ENCODE peak calls at places on chromosomes 4 and X, in four cellular contexts. One of them, this sample, is unnamed.

GRCh38 chr4:85961887-85962286 is 398.0 kb downstream of the MAPK10 start:
- DNase-seq in fibroblast of the conjunctiva: no peak
- DNase-seq in Peyer's patch: no peak
- DNase-seq in stimulated activated CD8-positive, alpha-beta memory T cell treated with anti-CD3 and anti-CD28 coated beads, Interleukin-7, amount 100 ng/mL, for 1 hour: no peak
- DNase-seq in this sample: no peak

GRCh38 chrX:81120936-81121351 is 80.8 kb downstream of the HMGN5 start:
- DNase-seq in stimulated activated CD8-positive, alpha-beta memory T cell treated with anti-CD3 and anti-CD28 coated beads, Interleukin-7, amount 100 ng/mL, for 1 hour: no peak
- DNase-seq in fibroblast of the conjunctiva: peak
- DNase-seq in Peyer's patch: peak
- DNase-seq in this sample: peak

GRCh38 chr4:8515316-8516060 is 64.7 kb upstream of the GPR78 start:
- DNase-seq in Peyer's patch: no peak
- DNase-seq in fibroblast of the conjunctiva: no peak
- DNase-seq in stimulated activated CD8-positive, alpha-beta memory T cell treated with anti-CD3 and anti-CD28 coated beads, Interleukin-7, amount 100 ng/mL, for 1 hour: no peak
- DNase-seq in this sample: no peak

GRCh38 chr4:1470816-1471442 is 64.7 kb upstream of the NKX1-1 start:
- DNase-seq in stimulated activated CD8-positive, alpha-beta memory T cell treated with anti-CD3 and anti-CD28 coated beads, Interleukin-7, amount 100 ng/mL, for 1 hour: no peak
- DNase-seq in fibroblast of the conjunctiva: no peak
- DNase-seq in Peyer's patch: no peak
- DNase-seq in this sample: no peak

GRCh38 chr4:16032382-16032743 is 51.5 kb downstream of the PROM1 start:
- DNase-seq in fibroblast of the conjunctiva: no peak
- DNase-seq in Peyer's patch: no peak
- DNase-seq in stimulated activated CD8-positive, alpha-beta memory T cell treated with anti-CD3 and anti-CD28 coated beads, Interleukin-7, amount 100 ng/mL, for 1 hour: no peak
- DNase-seq in this sample: no peak

GRCh38 chrX:1407035-1407434 is 15.1 kb upstream of the SLC25A6 start:
- DNase-seq in Peyer's patch: no peak
- DNase-seq in fibroblast of the conjunctiva: no peak
- DNase-seq in stimulated activated CD8-positive, alpha-beta memory T cell treated with anti-CD3 and anti-CD28 coated beads, Interleukin-7, amount 100 ng/mL, for 1 hour: no peak
- DNase-seq in this sample: no peak

GRCh38 chr4:71141125-71141524 is 147.7 kb downstream of the DCK start:
- DNase-seq in stimulated activated CD8-positive, alpha-beta memory T cell treated with anti-CD3 and anti-CD28 coated beads, Interleukin-7, amount 100 ng/mL, for 1 hour: no peak
- DNase-seq in Peyer's patch: no peak
- DNase-seq in fibroblast of the conjunctiva: no peak
- DNase-seq in this sample: no peak

GRCh38 chr4:80268081-80268823 is 1.8 kb downstream of the FGF5 start:
- DNase-seq in Peyer's patch: no peak
- DNase-seq in stimulated activated CD8-positive, alpha-beta memory T cell treated with anti-CD3 and anti-CD28 coated beads, Interleukin-7, amount 100 ng/mL, for 1 hour: no peak
- DNase-seq in fibroblast of the conjunctiva: no peak
- DNase-seq in this sample: peak

GRCh38 chr4:40514409-40515025 is 115.1 kb downstream of the RBM47 start:
- DNase-seq in Peyer's patch: peak
- DNase-seq in fibroblast of the conjunctiva: no peak
- DNase-seq in stimulated activated CD8-positive, alpha-beta memory T cell treated with anti-CD3 and anti-CD28 coated beads, Interleukin-7, amount 100 ng/mL, for 1 hour: no peak
- DNase-seq in this sample: no peak

GRCh38 chrX:18309401-18309800 is 45.1 kb downstream of the SCML2 start:
- DNase-seq in fibroblast of the conjunctiva: no peak
- DNase-seq in stimulated activated CD8-positive, alpha-beta memory T cell treated with anti-CD3 and anti-CD28 coated beads, Interleukin-7, amount 100 ng/mL, for 1 hour: no peak
- DNase-seq in Peyer's patch: no peak
- DNase-seq in this sample: no peak

GRCh38 chr4:173504181-173504503 is 25.9 kb downstream of the HAND2 start:
- DNase-seq in stimulated activated CD8-positive, alpha-beta memory T cell treated with anti-CD3 and anti-CD28 coated beads, Interleukin-7, amount 100 ng/mL, for 1 hour: no peak
- DNase-seq in fibroblast of the conjunctiva: no peak
- DNase-seq in Peyer's patch: no peak
- DNase-seq in this sample: no peak

GRCh38 chr4:114811564-114812360 is 213.2 kb downstream of the UGT8 start:
- DNase-seq in Peyer's patch: no peak
- DNase-seq in fibroblast of the conjunctiva: no peak
- DNase-seq in stimulated activated CD8-positive, alpha-beta memory T cell treated with anti-CD3 and anti-CD28 coated beads, Interleukin-7, amount 100 ng/mL, for 1 hour: no peak
- DNase-seq in this sample: no peak

GRCh38 chr4:182862166-182862875 is 54.9 kb downstream of the DCTD start:
- DNase-seq in Peyer's patch: no peak
- DNase-seq in stimulated activated CD8-positive, alpha-beta memory T cell treated with anti-CD3 and anti-CD28 coated beads, Interleukin-7, amount 100 ng/mL, for 1 hour: no peak
- DNase-seq in fibroblast of the conjunctiva: no peak
- DNase-seq in this sample: no peak

GRCh38 chr4:40305329-40306193 is 29.6 kb upstream of the CHRNA9 start:
- DNase-seq in stimulated activated CD8-positive, alpha-beta memory T cell treated with anti-CD3 and anti-CD28 coated beads, Interleukin-7, amount 100 ng/mL, for 1 hour: no peak
- DNase-seq in fibroblast of the conjunctiva: no peak
- DNase-seq in Peyer's patch: peak
- DNase-seq in this sample: no peak

GRCh38 chr4:73615613-73616012 is 4.6 kb downstream of the RASSF6 start:
- DNase-seq in fibroblast of the conjunctiva: no peak
- DNase-seq in Peyer's patch: no peak
- DNase-seq in stimulated activated CD8-positive, alpha-beta memory T cell treated with anti-CD3 and anti-CD28 coated beads, Interleukin-7, amount 100 ng/mL, for 1 hour: no peak
- DNase-seq in this sample: no peak

GRCh38 chr4:6408263-6408662 is 64.2 kb downstream of the PPP2R2C start:
- DNase-seq in Peyer's patch: no peak
- DNase-seq in stimulated activated CD8-positive, alpha-beta memory T cell treated with anti-CD3 and anti-CD28 coated beads, Interleukin-7, amount 100 ng/mL, for 1 hour: no peak
- DNase-seq in fibroblast of the conjunctiva: no peak
- DNase-seq in this sample: no peak

GRCh38 chrX:113548308-113549015 is 707.8 kb upstream of the AMOT start:
- DNase-seq in fibroblast of the conjunctiva: no peak
- DNase-seq in stimulated activated CD8-positive, alpha-beta memory T cell treated with anti-CD3 and anti-CD28 coated beads, Interleukin-7, amount 100 ng/mL, for 1 hour: no peak
- DNase-seq in Peyer's patch: no peak
- DNase-seq in this sample: no peak

This sample was measured in stromal cell of bone marrow.